ENCODE peak calls at places on chromosomes 13 and 19, in nine cellular contexts. K is Peyer's patch, M is erythroblast, D is adrenal gland, G is H54, Y is GM12891, P is NB4, E is lower leg skin, N is vagina. B is an unnamed sample.

GRCh38 chr19:57903298-57904174 is 12.9 kb downstream of the ZNF417 start:
- DNase-seq in Y (peak), M (peak), K (peak), E (no peak), N (no peak), P (peak), G (peak), D (no peak), B (no peak)

GRCh38 chr19:18419195-18419698 is at the start of gene SSBP4:
- DNase-seq in P (peak), N (no peak), Y (peak), D (peak), K (peak), M (peak), G (no peak), E (no peak), B (peak)

GRCh38 chr19:11377237-11377636 is 2.8 kb downstream of the SWSAP1 start:
- DNase-seq in E (peak), P (peak), M (peak), N (no peak), Y (no peak), G (no peak), K (no peak), D (peak), B (no peak)

GRCh38 chr19:8355631-8356402 is 8.1 kb upstream of the ANGPTL4 start:
- DNase-seq in D (no peak), G (peak), K (peak), E (peak), P (peak), Y (no peak), M (no peak), N (no peak), B (no peak)

GRCh38 chr13:110920038-110920437 is 5.2 kb upstream of the ANKRD10 start:
- DNase-seq in D (peak), G (no peak), Y (no peak), N (no peak), M (no peak), K (no peak), E (no peak), P (no peak), B (no peak)

GRCh38 chr19:13972368-13973155 is 20.3 kb downstream of the DCAF15 start:
- DNase-seq in P (no peak), D (no peak), K (no peak), Y (no peak), N (no peak), M (no peak), G (no peak), E (no peak), B (no peak)

GRCh38 chr13:85254641-85255040 is 544.6 kb downstream of the SLITRK6 start:
- DNase-seq in Y (no peak), N (no peak), E (no peak), M (no peak), G (no peak), D (no peak), P (no peak), K (no peak), B (no peak)

GRCh38 chr19:12749938-12750521 is 1.6 kb upstream of the BEST2 start:
- DNase-seq in K (peak), P (peak), D (no peak), G (no peak), N (no peak), Y (no peak), M (no peak), E (no peak), B (no peak)

GRCh38 chr13:40152145-40152544 is 496.7 kb downstream of the COG6 start:
- DNase-seq in G (peak), P (no peak), Y (no peak), E (no peak), N (no peak), D (no peak), K (no peak), M (no peak), B (no peak)

GRCh38 chr19:32889137-32889934 is 19.8 kb upstream of the SLC7A9 start:
- DNase-seq in Y (no peak), K (no peak), D (no peak), M (no peak), E (no peak), P (no peak), N (no peak), G (no peak), B (no peak)

GRCh38 chr13:73035660-73036059 is 23.1 kb upstream of the KLF5 start:
- DNase-seq in D (no peak), M (no peak), G (no peak), E (no peak), P (no peak), K (no peak), N (no peak), Y (no peak), B (no peak)

GRCh38 chr19:14370169-14370998 is 10.9 kb upstream of the ADGRE5 start:
- DNase-seq in N (no peak), D (no peak), E (no peak), Y (no peak), K (peak), G (no peak), P (peak), M (no peak), B (peak)

GRCh38 chr13:35994131-35994966 is 136.8 kb downstream of the DCLK1 start:
- DNase-seq in K (no peak), M (no peak), P (no peak), D (peak), G (peak), Y (no peak), E (no peak), N (no peak), B (no peak)

GRCh38 chr13:79810671-79811070 is 329.7 kb downstream of the NDFIP2 start:
- DNase-seq in K (no peak), N (no peak), Y (no peak), D (no peak), P (no peak), M (no peak), G (peak), E (no peak), B (no peak)

GRCh38 chr13:113405481-113406300 is 41.8 kb upstream of the GRTP1 start:
- DNase-seq in K (peak), M (no peak), E (no peak), D (no peak), Y (no peak), N (no peak), G (no peak), P (no peak), B (peak)

GRCh38 chr19:42028304-42029216 is 34.5 kb upstream of the ATP1A3 start:
- DNase-seq in N (no peak), E (no peak), D (no peak), P (peak), G (peak), Y (no peak), K (no peak), M (peak), B (no peak)

GRCh38 chr19:13260883-13261653 is 110.9 kb downstream of the IER2 start:
- DNase-seq in D (peak), Y (peak), G (peak), K (peak), M (no peak), N (no peak), E (peak), P (peak), B (no peak)

GRCh38 chr19:14577885-14578427 is 4.9 kb upstream of the CLEC17A start:
- DNase-seq in M (no peak), Y (no peak), K (no peak), N (no peak), G (no peak), E (no peak), D (no peak), P (peak), B (no peak)

GRCh38 chr13:82751221-82751620 is 1131.1 kb downstream of the SLITRK1 start:
- DNase-seq in D (no peak), G (no peak), E (no peak), P (no peak), N (no peak), K (no peak), M (no peak), Y (no peak), B (no peak)

GRCh38 chr13:45473627-45474026 is 8.9 kb downstream of the COG3 start:
- DNase-seq in M (peak), K (peak), D (no peak), N (no peak), P (peak), E (no peak), G (no peak), Y (no peak), B (no peak)

GRCh38 chr13:34086281-34086680 is 268.3 kb downstream of the RFC3 start:
- DNase-seq in E (no peak), K (no peak), M (no peak), G (no peak), Y (peak), D (no peak), N (no peak), P (no peak), B (no peak)

GRCh38 chr13:49110122-49110831 is 109.9 kb upstream of the MLNR start:
- DNase-seq in N (no peak), G (peak), Y (peak), K (peak), D (peak), M (peak), E (peak), P (peak), B (peak)

GRCh38 chr19:13122275-13122878 is 4.3 kb downstream of the NACC1 start:
- DNase-seq in D (no peak), K (no peak), M (no peak), G (no peak), Y (no peak), E (no peak), N (no peak), P (no peak), B (no peak)

GRCh38 chr13:41032646-41033396 is 13.7 kb upstream of the ELF1 start:
- DNase-seq in D (no peak), E (no peak), M (no peak), Y (no peak), G (no peak), N (no peak), P (no peak), K (no peak), B (no peak)

GRCh38 chr13:63449549-63449948 is 2033.9 kb upstream of the PCDH20 start:
- DNase-seq in K (no peak), N (no peak), G (no peak), P (no peak), E (no peak), Y (no peak), M (no peak), D (no peak), B (no peak)

GRCh38 chr19:2014731-2015610 is 543 bp downstream of the BTBD2 start:
- DNase-seq in Y (peak), E (no peak), K (no peak), P (peak), N (no peak), M (peak), G (peak), D (peak), B (peak)

GRCh38 chr13:56314755-56315154 is 826.0 kb upstream of the PRR20A start:
- DNase-seq in N (no peak), Y (no peak), K (no peak), D (no peak), E (no peak), G (no peak), P (no peak), M (no peak), B (no peak)

GRCh38 chr19:56643460-56643763 is 453 bp downstream of the SMIM17 start:
- DNase-seq in N (no peak), K (no peak), P (no peak), G (no peak), M (no peak), D (no peak), E (no peak), Y (no peak), B (no peak)

GRCh38 chr13:71977028-71977427 is 110.0 kb upstream of the DACH1 start:
- DNase-seq in Y (no peak), E (no peak), N (no peak), G (no peak), K (no peak), M (no peak), D (no peak), P (no peak), B (no peak)

GRCh38 chr13:80840313-80840976 is 499.5 kb upstream of the SPRY2 start:
- DNase-seq in E (peak), Y (no peak), P (no peak), D (no peak), G (no peak), K (no peak), M (no peak), N (no peak), B (no peak)

GRCh38 chr19:14318873-14319272 is 62.4 kb upstream of the ADGRE5 start:
- DNase-seq in K (peak), N (no peak), E (no peak), Y (no peak), P (no peak), M (no peak), D (no peak), G (no peak), B (no peak)

GRCh38 chr13:25214371-25215252 is 42.5 kb upstream of the AMER2 start:
- DNase-seq in M (no peak), K (no peak), Y (no peak), P (no peak), G (no peak), N (no peak), E (peak), D (no peak), B (no peak)

GRCh38 chr19:3107658-3108057 is 13.5 kb downstream of the GNA11 start:
- DNase-seq in Y (no peak), M (no peak), G (no peak), E (no peak), N (no peak), P (no peak), K (no peak), D (no peak), B (no peak)

GRCh38 chr19:10431254-10431942 is 11.1 kb downstream of the PDE4A start:
- DNase-seq in E (no peak), K (peak), Y (no peak), P (peak), M (peak), N (no peak), G (no peak), D (no peak), B (no peak)

GRCh38 chr13:31267126-31267784 is 67.5 kb downstream of the B3GLCT start:
- DNase-seq in P (no peak), K (no peak), M (no peak), D (no peak), E (no peak), N (no peak), G (no peak), Y (no peak), B (no peak)

GRCh38 chr19:28880735-28881401 is 332.1 kb downstream of the UQCRFS1 start:
- DNase-seq in D (no peak), E (no peak), N (no peak), K (no peak), M (no peak), P (no peak), G (no peak), Y (no peak), B (no peak)

GRCh38 chr19:38728752-38729541 is 15.3 kb downstream of the CAPN12 start:
- DNase-seq in N (no peak), G (no peak), D (peak), E (peak), K (no peak), P (no peak), M (no peak), Y (no peak), B (peak)

GRCh38 chr19:38727306-38727867 is 16.9 kb downstream of the CAPN12 start:
- DNase-seq in M (no peak), Y (no peak), D (peak), N (no peak), K (no peak), G (no peak), P (no peak), E (no peak), B (peak)

GRCh38 chr19:38726284-38726673 is 18.0 kb downstream of the CAPN12 start:
- DNase-seq in N (no peak), G (no peak), E (no peak), P (no peak), M (no peak), K (no peak), D (peak), Y (no peak), B (no peak)

GRCh38 chr19:38726761-38727301 is 17.4 kb downstream of the CAPN12 start:
- DNase-seq in G (no peak), E (no peak), P (no peak), M (no peak), N (no peak), K (no peak), D (peak), Y (no peak), B (no peak)

DNA sequence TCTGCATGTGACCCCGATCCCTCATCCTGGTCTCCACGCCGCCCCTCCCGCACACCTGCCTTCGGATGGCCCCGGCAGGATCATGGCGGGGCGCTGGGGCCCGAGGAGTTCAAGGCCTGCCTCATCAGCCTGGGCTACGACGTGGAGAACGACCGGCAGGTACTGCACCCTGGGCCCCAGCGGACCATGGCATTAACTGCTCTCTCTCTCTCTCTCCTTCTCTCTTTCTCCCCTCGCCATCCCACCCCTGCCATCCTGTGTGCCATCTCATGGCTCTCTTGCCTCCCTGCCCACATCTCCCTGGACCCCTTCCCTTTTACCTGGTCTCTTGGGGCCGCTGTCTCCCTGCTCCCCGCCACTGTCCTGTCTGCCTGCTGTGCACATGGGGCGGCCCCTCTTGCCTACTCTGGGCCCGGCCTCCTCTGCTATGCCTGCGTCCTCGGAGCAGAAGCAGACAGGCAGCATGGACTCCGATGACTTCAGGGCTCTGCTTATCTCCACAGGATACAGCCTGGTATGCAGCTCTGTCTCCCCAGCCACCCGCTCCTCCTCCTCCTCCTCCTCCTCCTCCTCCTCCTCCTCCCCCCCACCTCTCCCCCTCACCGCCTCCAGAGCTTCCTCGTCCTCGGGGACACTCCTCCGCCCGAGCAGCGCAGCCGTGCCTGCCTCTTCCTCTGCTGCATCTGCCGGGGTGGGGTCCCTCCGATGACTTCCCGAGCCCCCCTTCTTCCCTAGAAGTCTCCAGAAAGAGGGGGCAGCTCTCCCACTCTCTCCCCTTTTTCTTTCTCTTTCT is 16.2 kb downstream of the CAPN12 start:
- DNase-seq in N (no peak), E (peak), P (no peak), Y (no peak), K (no peak), G (no peak), D (peak), M (peak), B (peak)
- TF ChIP-seq POLR2A in N (no peak), E (no peak), P (no peak), Y (no peak), K (no peak), G (no peak), D (no peak), M (no peak), B (no peak)

DNA sequence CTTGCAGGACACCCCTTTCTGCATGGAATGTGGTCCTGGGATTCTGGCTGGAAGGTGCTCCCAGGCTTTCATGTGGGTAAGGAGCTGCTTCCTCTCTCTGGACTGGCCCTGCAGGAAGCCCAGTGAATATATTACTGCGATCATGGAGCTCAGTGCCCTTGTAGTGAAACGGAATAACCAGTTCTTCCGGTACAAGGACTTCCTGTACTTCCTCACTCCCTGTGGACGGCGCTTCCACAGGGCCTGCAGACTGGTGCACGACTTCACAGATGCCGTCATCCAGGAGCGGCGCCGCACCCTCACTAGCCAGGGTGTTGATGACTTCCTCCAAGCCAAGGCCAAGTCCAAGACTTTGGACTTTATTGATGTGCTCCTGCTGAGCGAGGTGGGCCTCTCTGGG is 8.0 kb downstream of the CYP4F8 start:
- DNase-seq in K (peak), D (no peak), P (no peak), Y (no peak), N (no peak), M (no peak), E (no peak), G (no peak), B (no peak)
- TF ChIP-seq POLR2A in K (no peak), D (no peak), P (no peak), Y (no peak), N (no peak), M (no peak), E (no peak), G (no peak), B (no peak)

DNA sequence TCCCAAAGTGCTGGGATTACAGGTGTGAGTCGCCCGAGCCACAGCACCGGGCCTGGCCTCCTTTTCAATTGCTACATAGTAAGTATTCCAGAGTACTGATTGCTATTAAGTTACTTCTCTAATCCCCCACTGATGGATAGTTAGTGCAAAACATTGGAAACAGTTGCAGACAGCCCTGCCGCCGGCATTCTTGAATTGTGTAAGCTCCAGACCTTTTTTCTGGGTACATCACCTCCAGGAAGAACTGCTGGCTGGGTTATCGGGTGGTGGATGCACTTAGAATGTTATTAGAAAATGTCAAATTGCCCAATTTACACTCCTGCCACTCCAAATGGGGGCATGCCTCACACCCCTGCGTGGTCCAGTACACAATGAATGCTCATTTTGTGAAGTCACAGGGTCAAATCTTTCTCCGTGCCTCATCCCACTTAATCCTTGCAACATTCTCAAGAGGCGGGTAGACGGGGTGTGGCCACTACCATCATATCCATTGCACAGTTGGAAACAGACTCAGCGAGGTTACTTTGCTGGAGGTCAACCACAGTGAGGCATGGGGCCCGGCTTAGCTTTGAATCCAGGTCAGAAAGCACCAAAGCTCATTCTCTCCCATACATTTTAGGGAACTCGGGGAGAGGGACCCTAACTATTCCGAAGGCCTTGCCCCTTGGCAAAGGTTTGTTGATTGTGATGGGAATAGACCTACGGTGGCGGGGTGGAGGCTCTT is 1.0 kb upstream of the KDM4B start:
- DNase-seq in K (no peak), E (no peak), G (no peak), M (no peak), P (peak), D (no peak), Y (no peak), N (no peak), B (no peak)
- TF ChIP-seq POLR2A in K (no peak), E (no peak), G (no peak), M (no peak), P (no peak), D (no peak), Y (no peak), N (no peak), B (no peak)

GRCh38 chr19:49362048-49362925 is at the start of gene TEAD2:
- DNase-seq in M (no peak), P (no peak), N (no peak), E (no peak), Y (no peak), K (peak), G (peak), D (peak), B (peak)
- TF ChIP-seq POLR2A in M (no peak), P (no peak), N (peak), E (no peak), Y (no peak), K (no peak), G (peak), D (no peak), B (no peak)